ENCODE peak calls at places on chromosomes 4 and X, in ten cellular contexts. One of them, this sample, is unnamed.

GRCh38 chrX:107768051-107768450 is 7.5 kb downstream of the TSC22D3 start:
- DNase-seq in upper lobe of right lung: no peak
- DNase-seq in fibroblast of mammary gland: no peak
- DNase-seq in HL-60: no peak
- DNase-seq in Jurkat, Clone E6-1: no peak
- DNase-seq in trophoblast cell: no peak
- DNase-seq in tibial artery: no peak
- DNase-seq in choroid plexus epithelial cell: no peak
- DNase-seq in NB4: no peak
- DNase-seq in cardiac muscle cell: no peak
- DNase-seq in this sample: no peak

GRCh38 chr4:99828477-99828876 is 11.8 kb downstream of the DAPP1 start:
- DNase-seq in upper lobe of right lung: no peak
- DNase-seq in fibroblast of mammary gland: no peak
- DNase-seq in HL-60: no peak
- DNase-seq in Jurkat, Clone E6-1: no peak
- DNase-seq in trophoblast cell: peak
- DNase-seq in tibial artery: no peak
- DNase-seq in choroid plexus epithelial cell: no peak
- DNase-seq in NB4: no peak
- DNase-seq in cardiac muscle cell: no peak
- DNase-seq in this sample: no peak

GRCh38 chrX:40142417-40142816 is 44.7 kb upstream of the BCOR start:
- DNase-seq in upper lobe of right lung: no peak
- DNase-seq in fibroblast of mammary gland: no peak
- DNase-seq in HL-60: no peak
- DNase-seq in Jurkat, Clone E6-1: no peak
- DNase-seq in trophoblast cell: no peak
- DNase-seq in tibial artery: no peak
- DNase-seq in choroid plexus epithelial cell: no peak
- DNase-seq in NB4: no peak
- DNase-seq in cardiac muscle cell: no peak
- DNase-seq in this sample: no peak

GRCh38 chr4:180150818-180151217 is 2092.4 kb upstream of the TENM3 start:
- DNase-seq in upper lobe of right lung: no peak
- DNase-seq in fibroblast of mammary gland: no peak
- DNase-seq in HL-60: no peak
- DNase-seq in Jurkat, Clone E6-1: peak
- DNase-seq in trophoblast cell: peak
- DNase-seq in tibial artery: no peak
- DNase-seq in choroid plexus epithelial cell: no peak
- DNase-seq in NB4: peak
- DNase-seq in cardiac muscle cell: no peak
- DNase-seq in this sample: no peak

GRCh38 chrX:23656684-23657083 is 10.6 kb upstream of the PRDX4 start:
- DNase-seq in upper lobe of right lung: no peak
- DNase-seq in fibroblast of mammary gland: peak
- DNase-seq in HL-60: no peak
- DNase-seq in Jurkat, Clone E6-1: no peak
- DNase-seq in trophoblast cell: peak
- DNase-seq in tibial artery: no peak
- DNase-seq in choroid plexus epithelial cell: peak
- DNase-seq in NB4: no peak
- DNase-seq in cardiac muscle cell: no peak
- DNase-seq in this sample: no peak

GRCh38 chr4:153523171-153523757 is 57.1 kb downstream of the TMEM131L start:
- DNase-seq in upper lobe of right lung: no peak
- DNase-seq in fibroblast of mammary gland: no peak
- DNase-seq in HL-60: peak
- DNase-seq in Jurkat, Clone E6-1: no peak
- DNase-seq in trophoblast cell: peak
- DNase-seq in tibial artery: no peak
- DNase-seq in choroid plexus epithelial cell: no peak
- DNase-seq in NB4: no peak
- DNase-seq in cardiac muscle cell: no peak
- DNase-seq in this sample: no peak

GRCh38 chr4:154719087-154719486 is 24.7 kb upstream of the LRAT start:
- DNase-seq in upper lobe of right lung: no peak
- DNase-seq in fibroblast of mammary gland: peak
- DNase-seq in HL-60: no peak
- DNase-seq in Jurkat, Clone E6-1: no peak
- DNase-seq in trophoblast cell: no peak
- DNase-seq in tibial artery: no peak
- DNase-seq in choroid plexus epithelial cell: peak
- DNase-seq in NB4: no peak
- DNase-seq in cardiac muscle cell: no peak
- DNase-seq in this sample: no peak

GRCh38 chr4:101264993-101265815 is 82.1 kb downstream of the PPP3CA start:
- DNase-seq in upper lobe of right lung: no peak
- DNase-seq in fibroblast of mammary gland: no peak
- DNase-seq in HL-60: no peak
- DNase-seq in Jurkat, Clone E6-1: no peak
- DNase-seq in trophoblast cell: no peak
- DNase-seq in tibial artery: no peak
- DNase-seq in choroid plexus epithelial cell: no peak
- DNase-seq in NB4: no peak
- DNase-seq in cardiac muscle cell: no peak
- DNase-seq in this sample: no peak

GRCh38 chrX:31934842-31935241 is 863.0 kb upstream of the FTHL17 start:
- DNase-seq in upper lobe of right lung: no peak
- DNase-seq in fibroblast of mammary gland: no peak
- DNase-seq in HL-60: no peak
- DNase-seq in Jurkat, Clone E6-1: no peak
- DNase-seq in trophoblast cell: no peak
- DNase-seq in tibial artery: no peak
- DNase-seq in choroid plexus epithelial cell: no peak
- DNase-seq in NB4: no peak
- DNase-seq in cardiac muscle cell: no peak
- DNase-seq in this sample: no peak

GRCh38 chr4:153166971-153167501 is 37.2 kb upstream of the TRIM2 start:
- DNase-seq in upper lobe of right lung: no peak
- DNase-seq in fibroblast of mammary gland: peak
- DNase-seq in HL-60: no peak
- DNase-seq in Jurkat, Clone E6-1: no peak
- DNase-seq in trophoblast cell: no peak
- DNase-seq in tibial artery: no peak
- DNase-seq in choroid plexus epithelial cell: peak
- DNase-seq in NB4: no peak
- DNase-seq in cardiac muscle cell: no peak
- DNase-seq in this sample: no peak

GRCh38 chr4:13907255-13907751 is 279.8 kb upstream of the BOD1L1 start:
- DNase-seq in upper lobe of right lung: no peak
- DNase-seq in fibroblast of mammary gland: peak
- DNase-seq in HL-60: no peak
- DNase-seq in Jurkat, Clone E6-1: no peak
- DNase-seq in trophoblast cell: peak
- DNase-seq in tibial artery: no peak
- DNase-seq in choroid plexus epithelial cell: peak
- DNase-seq in NB4: no peak
- DNase-seq in cardiac muscle cell: no peak
- DNase-seq in this sample: no peak

GRCh38 chr4:168585168-168586091 is 88.6 kb downstream of the PALLD start:
- DNase-seq in upper lobe of right lung: peak
- DNase-seq in fibroblast of mammary gland: peak
- DNase-seq in HL-60: peak
- DNase-seq in Jurkat, Clone E6-1: peak
- DNase-seq in trophoblast cell: peak
- DNase-seq in tibial artery: peak
- DNase-seq in choroid plexus epithelial cell: peak
- DNase-seq in NB4: peak
- DNase-seq in cardiac muscle cell: peak
- DNase-seq in this sample: no peak

GRCh38 chr4:7194251-7195137 is 2.2 kb downstream of the SORCS2 start:
- DNase-seq in upper lobe of right lung: peak
- DNase-seq in fibroblast of mammary gland: peak
- DNase-seq in HL-60: no peak
- DNase-seq in Jurkat, Clone E6-1: no peak
- DNase-seq in trophoblast cell: no peak
- DNase-seq in tibial artery: peak
- DNase-seq in choroid plexus epithelial cell: peak
- DNase-seq in NB4: peak
- DNase-seq in cardiac muscle cell: peak
- DNase-seq in this sample: peak

DNA sequence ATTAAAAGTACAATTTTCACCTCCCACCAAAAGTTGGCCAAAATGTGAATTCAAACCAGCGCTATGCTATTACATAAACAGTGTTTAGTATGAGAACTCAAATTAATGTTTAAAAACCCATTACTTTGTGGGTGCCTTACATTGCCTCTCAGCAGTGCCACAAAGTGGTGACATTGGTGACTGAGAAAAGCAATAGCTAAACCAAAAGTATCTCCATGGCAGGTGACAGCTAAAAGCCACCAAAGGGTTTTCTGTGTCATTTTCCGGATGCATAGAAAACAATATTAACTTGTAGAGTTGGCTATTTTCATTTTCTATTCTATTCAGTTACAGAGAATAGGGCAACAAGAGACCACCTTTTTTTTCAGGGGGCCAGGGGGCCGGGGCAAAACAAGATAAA is 261.2 kb downstream of the MAPK10 start:
- DNase-seq in upper lobe of right lung: no peak
- DNase-seq in fibroblast of mammary gland: no peak
- DNase-seq in HL-60: no peak
- DNase-seq in Jurkat, Clone E6-1: no peak
- DNase-seq in trophoblast cell: no peak
- DNase-seq in tibial artery: no peak
- DNase-seq in choroid plexus epithelial cell: no peak
- DNase-seq in NB4: no peak
- DNase-seq in cardiac muscle cell: no peak
- DNase-seq in this sample: no peak
- H3K4me3 ChIP-seq in upper lobe of right lung: no peak
- H3K4me3 ChIP-seq in fibroblast of mammary gland: no peak
- H3K4me3 ChIP-seq in HL-60: no peak
- H3K4me3 ChIP-seq in Jurkat, Clone E6-1: no peak
- H3K4me3 ChIP-seq in trophoblast cell: no peak
- H3K4me3 ChIP-seq in tibial artery: no peak
- H3K4me3 ChIP-seq in choroid plexus epithelial cell: no peak
- H3K4me3 ChIP-seq in NB4: no peak
- H3K4me3 ChIP-seq in cardiac muscle cell: no peak
- H3K4me3 ChIP-seq in this sample: no peak

DNA sequence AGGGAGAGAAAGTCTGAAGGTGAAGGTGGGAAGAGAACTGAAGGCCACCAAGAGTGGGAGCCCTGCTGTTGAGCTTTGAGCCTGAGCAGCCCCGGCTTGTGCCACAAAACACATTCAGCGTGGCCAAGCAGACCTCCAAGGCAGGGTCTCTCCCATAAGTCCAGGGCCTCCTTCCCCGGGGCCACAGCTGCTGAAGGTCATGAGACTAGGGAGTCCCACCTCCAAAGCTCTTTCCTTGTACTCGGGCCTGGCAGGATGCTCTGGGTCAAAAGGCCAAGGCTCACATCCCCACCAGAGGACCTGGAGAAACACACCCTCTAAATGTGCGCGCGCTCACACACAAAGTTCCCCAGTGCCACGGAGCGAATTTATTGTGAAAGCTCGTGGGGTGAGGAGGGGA is 3.5 kb upstream of the ARHGAP4 start:
- DNase-seq in upper lobe of right lung: no peak
- DNase-seq in fibroblast of mammary gland: no peak
- DNase-seq in HL-60: no peak
- DNase-seq in Jurkat, Clone E6-1: no peak
- DNase-seq in trophoblast cell: no peak
- DNase-seq in tibial artery: no peak
- DNase-seq in choroid plexus epithelial cell: no peak
- DNase-seq in NB4: no peak
- DNase-seq in cardiac muscle cell: no peak
- DNase-seq in this sample: no peak
- H3K4me3 ChIP-seq in upper lobe of right lung: no peak
- H3K4me3 ChIP-seq in fibroblast of mammary gland: no peak
- H3K4me3 ChIP-seq in HL-60: no peak
- H3K4me3 ChIP-seq in Jurkat, Clone E6-1: peak
- H3K4me3 ChIP-seq in trophoblast cell: no peak
- H3K4me3 ChIP-seq in tibial artery: no peak
- H3K4me3 ChIP-seq in choroid plexus epithelial cell: no peak
- H3K4me3 ChIP-seq in NB4: peak
- H3K4me3 ChIP-seq in cardiac muscle cell: no peak
- H3K4me3 ChIP-seq in this sample: no peak

GRCh38 chr4:173535932-173536331 is 5.9 kb upstream of the HAND2 start:
- DNase-seq in upper lobe of right lung: no peak
- DNase-seq in fibroblast of mammary gland: no peak
- DNase-seq in HL-60: no peak
- DNase-seq in Jurkat, Clone E6-1: no peak
- DNase-seq in trophoblast cell: no peak
- DNase-seq in tibial artery: no peak
- DNase-seq in choroid plexus epithelial cell: no peak
- DNase-seq in NB4: no peak
- DNase-seq in cardiac muscle cell: no peak
- DNase-seq in this sample: no peak
- H3K4me3 ChIP-seq in upper lobe of right lung: no peak
- H3K4me3 ChIP-seq in fibroblast of mammary gland: no peak
- H3K4me3 ChIP-seq in HL-60: no peak
- H3K4me3 ChIP-seq in Jurkat, Clone E6-1: no peak
- H3K4me3 ChIP-seq in trophoblast cell: no peak
- H3K4me3 ChIP-seq in tibial artery: no peak
- H3K4me3 ChIP-seq in choroid plexus epithelial cell: no peak
- H3K4me3 ChIP-seq in NB4: no peak
- H3K4me3 ChIP-seq in cardiac muscle cell: no peak
- H3K4me3 ChIP-seq in this sample: no peak

GRCh38 chrX:13694359-13694758 is 5.4 kb downstream of the RAB9A start:
- DNase-seq in upper lobe of right lung: no peak
- DNase-seq in fibroblast of mammary gland: no peak
- DNase-seq in HL-60: no peak
- DNase-seq in Jurkat, Clone E6-1: no peak
- DNase-seq in trophoblast cell: no peak
- DNase-seq in tibial artery: no peak
- DNase-seq in choroid plexus epithelial cell: peak
- DNase-seq in NB4: no peak
- DNase-seq in cardiac muscle cell: no peak
- DNase-seq in this sample: no peak
- H3K4me3 ChIP-seq in upper lobe of right lung: no peak
- H3K4me3 ChIP-seq in fibroblast of mammary gland: no peak
- H3K4me3 ChIP-seq in HL-60: no peak
- H3K4me3 ChIP-seq in Jurkat, Clone E6-1: no peak
- H3K4me3 ChIP-seq in trophoblast cell: no peak
- H3K4me3 ChIP-seq in tibial artery: no peak
- H3K4me3 ChIP-seq in choroid plexus epithelial cell: no peak
- H3K4me3 ChIP-seq in NB4: no peak
- H3K4me3 ChIP-seq in cardiac muscle cell: no peak
- H3K4me3 ChIP-seq in this sample: no peak

GRCh38 chr4:106314960-106315359 is 1.0 kb downstream of the TBCK start:
- DNase-seq in upper lobe of right lung: no peak
- DNase-seq in fibroblast of mammary gland: no peak
- DNase-seq in HL-60: no peak
- DNase-seq in Jurkat, Clone E6-1: no peak
- DNase-seq in trophoblast cell: peak
- DNase-seq in tibial artery: no peak
- DNase-seq in choroid plexus epithelial cell: no peak
- DNase-seq in NB4: no peak
- DNase-seq in cardiac muscle cell: no peak
- DNase-seq in this sample: no peak
- H3K4me3 ChIP-seq in upper lobe of right lung: peak
- H3K4me3 ChIP-seq in fibroblast of mammary gland: peak
- H3K4me3 ChIP-seq in HL-60: peak
- H3K4me3 ChIP-seq in Jurkat, Clone E6-1: peak
- H3K4me3 ChIP-seq in trophoblast cell: no peak
- H3K4me3 ChIP-seq in tibial artery: peak
- H3K4me3 ChIP-seq in choroid plexus epithelial cell: peak
- H3K4me3 ChIP-seq in NB4: peak
- H3K4me3 ChIP-seq in cardiac muscle cell: peak
- H3K4me3 ChIP-seq in this sample: peak

This sample was measured in left lung.